ENCODE peak calls at places on chromosomes 11 and 22, in six cellular contexts. L is BE2C, F is GM10248, D is body of pancreas, M is cardiac muscle cell, C is endothelial cell. E is an unnamed sample.

GRCh38 chr11:56846631-56847400 is 98.3 kb upstream of the OR9G4 start:
- DNase-seq in L (no peak), F (no peak), D (no peak), M (peak; percentile 48), C (no peak), E (no peak)

GRCh38 chr11:31437742-31438435 is 68.2 kb downstream of the DNAJC24 start:
- DNase-seq in L (no peak), F (no peak), D (no peak), M (no peak), C (no peak), E (no peak)

GRCh38 chr11:10108901-10109665 is 184.9 kb downstream of the SBF2 start:
- DNase-seq in L (no peak), F (no peak), D (no peak), M (peak; percentile 70), C (no peak), E (no peak)

GRCh38 chr11:86940122-86940777 is 14.9 kb downstream of the FZD4 start:
- DNase-seq in L (no peak), F (no peak), D (peak; percentile 73), M (peak; percentile 93), C (peak; percentile 16), E (no peak)

GRCh38 chr11:71454470-71455113 is 1.6 kb downstream of the NADSYN1 start:
- DNase-seq in L (no peak), F (no peak), D (peak; percentile 52), M (no peak), C (no peak), E (no peak)

GRCh38 chr22:32469799-32470212 is 4.8 kb upstream of the FBXO7 start:
- DNase-seq in L (peak; percentile 71), F (no peak), D (peak; percentile 12), M (peak; percentile 50), C (no peak), E (no peak)

GRCh38 chr11:45252134-45252856 is 33.8 kb downstream of the SYT13 start:
- DNase-seq in L (peak; percentile 59), F (peak; percentile 57), D (peak; percentile 79), M (peak; percentile 37), C (peak; percentile 85), E (peak; percentile 83)

GRCh38 chr11:14306481-14306880 is 52.5 kb downstream of the RRAS2 start:
- DNase-seq in L (no peak), F (no peak), D (no peak), M (no peak), C (no peak), E (no peak)

GRCh38 chr22:24010018-24010391 is 1.1 kb upstream of the CABIN1 start:
- DNase-seq in L (no peak), F (no peak), D (no peak), M (no peak), C (no peak), E (no peak)

DNA sequence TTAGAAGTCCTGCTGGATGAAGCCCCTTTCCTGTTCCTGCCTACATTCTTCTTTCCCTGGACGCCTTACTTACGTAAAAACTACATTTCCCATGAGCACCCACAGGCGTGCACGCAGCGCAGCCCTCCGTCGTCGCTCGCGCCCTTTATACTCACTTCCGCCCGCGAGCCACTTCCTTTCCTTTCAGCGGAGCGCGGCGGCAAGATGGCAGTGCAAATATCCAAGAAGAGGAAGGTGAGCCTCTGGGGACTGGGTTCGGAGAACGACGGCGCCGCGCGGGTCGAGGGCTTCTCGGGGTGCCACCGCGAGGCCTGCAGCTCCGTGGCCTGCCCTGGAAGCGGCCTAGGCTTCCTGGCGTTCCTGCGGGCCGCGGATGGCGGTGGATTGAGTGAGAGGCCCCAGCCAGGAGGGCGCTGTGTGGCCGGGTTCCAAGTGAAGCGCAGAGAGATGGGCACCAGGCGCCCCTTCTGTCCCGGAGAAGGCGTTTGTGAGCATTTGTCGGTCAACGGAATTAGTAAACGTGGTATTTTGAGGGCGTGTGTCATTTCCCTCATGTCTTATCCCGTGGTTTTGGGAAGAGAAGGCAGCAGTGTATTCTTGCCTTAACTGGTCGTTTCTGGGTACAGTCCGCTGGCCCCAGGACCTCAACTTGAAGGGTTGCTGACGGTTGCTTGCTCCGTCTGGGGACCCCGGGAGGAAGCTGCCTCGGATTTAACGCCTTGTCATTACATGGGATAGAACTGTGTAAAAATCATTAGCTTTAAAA is at the start of gene RPS3:
- DNase-seq in L (peak; percentile 93), F (peak; percentile 93), D (peak; percentile 94), M (peak; percentile 94), C (peak; percentile 88), E (peak; percentile 90)
- TF ChIP-seq CTCF in L (peak; percentile 19), F (peak; percentile 13), D (peak; percentile 25), M (no peak), C (no peak), E (peak; percentile 26)

GRCh38 chr11:133476570-133477262 is 55.6 kb downstream of the OPCML start:
- DNase-seq in L (no peak), F (no peak), D (no peak), M (no peak), C (no peak), E (no peak)
- TF ChIP-seq CTCF in L (no peak), F (no peak), D (no peak), M (no peak), C (no peak), E (peak; percentile 16)

DNA sequence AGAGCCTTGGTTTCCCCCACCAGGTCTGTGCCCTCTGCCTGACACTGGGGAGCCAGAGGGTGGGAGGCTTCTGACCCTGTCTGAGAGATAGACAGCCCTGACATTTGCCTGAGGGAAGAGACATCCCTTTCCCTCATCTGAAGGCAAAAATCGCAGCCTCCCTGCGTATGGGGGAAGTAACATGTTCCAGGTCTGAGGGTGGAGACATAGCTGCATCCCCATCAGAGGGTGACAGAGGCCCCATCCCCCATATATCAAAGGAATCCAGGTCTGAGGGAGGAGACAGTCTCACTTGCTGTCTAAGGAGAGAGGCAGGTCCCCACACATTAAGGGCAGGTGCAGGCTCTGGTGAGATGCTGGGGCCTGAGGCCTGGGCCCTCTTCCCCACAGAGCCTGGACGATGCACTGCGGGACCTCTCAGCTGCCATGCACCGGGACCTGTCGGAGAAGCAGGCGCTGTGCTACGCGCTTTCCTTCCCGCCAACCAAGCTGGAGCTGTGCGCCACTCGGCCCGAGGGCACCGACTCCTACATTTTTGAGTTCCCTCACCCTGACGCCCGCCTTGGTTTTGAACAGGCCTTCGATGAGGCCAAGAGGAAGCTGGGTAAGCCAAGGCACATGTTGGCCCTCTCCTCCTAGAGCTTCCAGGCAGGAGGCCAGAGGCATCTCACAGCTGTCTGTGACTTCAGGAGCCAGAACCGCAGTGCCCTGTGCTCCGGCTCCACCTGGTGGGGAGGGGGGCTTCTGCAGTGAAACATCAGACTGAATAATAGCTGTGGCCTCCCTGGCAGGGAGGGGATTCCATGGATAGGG is 16.1 kb upstream of the RELT start:
- DNase-seq in L (peak; percentile 84), F (no peak), D (peak; percentile 28), M (peak; percentile 57), C (peak; percentile 73), E (peak; percentile 64)
- TF ChIP-seq CTCF in L (peak; percentile 87), F (peak; percentile 32), D (peak; percentile 15), M (peak; percentile 39), C (peak; percentile 57), E (peak; percentile 76)

GRCh38 chr22:34508797-34509196 is 557.2 kb upstream of the ISX start:
- DNase-seq in L (no peak), F (no peak), D (no peak), M (no peak), C (no peak), E (no peak)
- TF ChIP-seq CTCF in L (no peak), F (no peak), D (no peak), M (no peak), C (no peak), E (no peak)

DNA sequence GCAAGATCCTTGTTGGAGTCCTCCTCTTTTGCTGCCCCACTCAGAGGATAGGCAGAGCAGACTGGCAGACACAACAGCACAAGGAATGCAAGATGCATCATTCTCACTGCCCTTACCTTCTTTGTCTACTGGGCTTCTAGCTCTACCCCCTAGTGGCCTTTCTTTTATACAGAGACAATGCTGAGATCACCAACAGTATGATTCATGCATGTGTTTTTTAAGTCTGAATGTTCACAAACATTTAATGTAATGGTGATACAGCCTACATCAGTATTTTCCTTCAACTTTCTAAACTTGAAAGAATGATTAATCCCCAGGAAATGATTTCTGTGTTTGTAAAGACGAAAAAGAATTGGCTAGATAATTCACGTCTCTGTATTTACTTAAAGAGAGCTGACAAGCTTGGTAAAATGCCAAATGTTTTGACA is at the start of gene MMP10:
- DNase-seq in L (no peak), F (no peak), D (no peak), M (peak; percentile 55), C (no peak), E (no peak)
- TF ChIP-seq CTCF in L (peak; percentile 43), F (peak; percentile 14), D (peak; percentile 18), M (peak; percentile 62), C (peak; percentile 27), E (peak; percentile 58)

GRCh38 chr11:129819237-129819636 is 3.6 kb downstream of the TMEM45B start:
- DNase-seq in L (no peak), F (no peak), D (no peak), M (no peak), C (no peak), E (no peak)
- TF ChIP-seq CTCF in L (no peak), F (no peak), D (no peak), M (no peak), C (no peak), E (no peak)

GRCh38 chr11:1825039-1825740 is 9.6 kb upstream of the SYT8 start:
- DNase-seq in L (no peak), F (peak; percentile 78), D (peak; percentile 80), M (peak; percentile 52), C (peak; percentile 94), E (peak; percentile 70)
- TF ChIP-seq CTCF in L (no peak), F (peak; percentile 21), D (peak; percentile 76), M (peak; percentile 60), C (peak; percentile 71), E (peak; percentile 87)

DNA sequence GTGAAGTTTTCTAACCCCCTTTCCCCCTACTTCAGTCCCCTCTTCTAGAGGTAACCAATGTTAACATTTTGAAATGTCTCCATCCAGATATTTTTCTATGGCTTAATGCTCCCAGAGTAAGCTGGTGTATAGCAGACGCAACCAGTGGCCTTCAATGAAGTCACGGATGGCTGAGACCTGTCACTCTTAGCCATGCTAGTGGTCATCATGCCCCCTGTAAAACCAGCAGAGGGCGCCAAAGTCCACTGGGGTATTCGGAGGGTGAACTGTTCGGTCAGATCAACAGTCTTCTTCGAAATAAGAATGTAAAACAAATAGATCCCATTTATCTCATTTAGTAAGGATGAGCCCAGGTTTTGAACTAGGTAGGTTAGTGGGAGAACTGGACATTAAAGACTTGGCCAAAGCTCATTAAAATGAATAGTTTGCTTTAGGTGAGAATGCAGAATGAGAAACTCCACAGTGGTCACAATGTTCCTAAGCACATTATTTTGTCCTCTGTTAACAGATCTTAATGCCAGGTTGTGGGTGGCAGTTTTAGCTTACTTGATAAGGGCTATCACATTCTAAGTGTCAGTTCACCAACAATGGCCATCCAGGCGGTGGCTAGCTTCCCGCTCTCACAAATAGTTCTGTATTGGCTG is 8.6 kb upstream of the MMP8 start:
- DNase-seq in L (peak; percentile 73), F (peak; percentile 59), D (peak; percentile 65), M (peak; percentile 50), C (peak; percentile 86), E (peak; percentile 82)
- TF ChIP-seq CTCF in L (peak; percentile 92), F (peak; percentile 63), D (peak; percentile 74), M (peak; percentile 78), C (peak; percentile 87), E (peak; percentile 78)

GRCh38 chr22:19723990-19724827 is 870 bp downstream of the GP1BB start:
- DNase-seq in L (no peak), F (no peak), D (peak; percentile 54), M (peak; percentile 22), C (peak; percentile 83), E (no peak)
- TF ChIP-seq CTCF in L (no peak), F (peak; percentile 45), D (peak; percentile 45), M (no peak), C (peak; percentile 63), E (no peak)